ENCODE peak calls at places on chromosomes 3 and 15, in nine cellular contexts. One of them, this sample, is unnamed.

GRCh38 chr15:70045045-70045444 is 52.7 kb downstream of the TLE3 start:
- DNase-seq in endothelial cell: no peak
- DNase-seq in stimulated activated CD8-positive, alpha-beta memory T cell treated with anti-CD3 and anti-CD28 coated beads, Interleukin-7, amount 100 ng/mL, for 4 hours: no peak
- DNase-seq in BE2C: no peak
- DNase-seq in mesendoderm: no peak
- DNase-seq in Calu3: no peak
- DNase-seq in CD4-positive, alpha-beta T cell: no peak
- DNase-seq in GM23338: no peak
- DNase-seq in posterior cingulate gyrus: no peak
- DNase-seq in this sample: no peak

GRCh38 chr15:33126559-33127290 is 67.8 kb downstream of the FMN1 start:
- DNase-seq in endothelial cell: peak
- DNase-seq in stimulated activated CD8-positive, alpha-beta memory T cell treated with anti-CD3 and anti-CD28 coated beads, Interleukin-7, amount 100 ng/mL, for 4 hours: peak
- DNase-seq in BE2C: peak
- DNase-seq in mesendoderm: peak
- DNase-seq in Calu3: peak
- DNase-seq in CD4-positive, alpha-beta T cell: peak
- DNase-seq in GM23338: peak
- DNase-seq in posterior cingulate gyrus: no peak
- DNase-seq in this sample: no peak

GRCh38 chr15:39851505-39852082 is 68.5 kb downstream of the GPR176 start:
- DNase-seq in endothelial cell: no peak
- DNase-seq in stimulated activated CD8-positive, alpha-beta memory T cell treated with anti-CD3 and anti-CD28 coated beads, Interleukin-7, amount 100 ng/mL, for 4 hours: no peak
- DNase-seq in BE2C: no peak
- DNase-seq in mesendoderm: peak
- DNase-seq in Calu3: no peak
- DNase-seq in CD4-positive, alpha-beta T cell: no peak
- DNase-seq in GM23338: no peak
- DNase-seq in posterior cingulate gyrus: no peak
- DNase-seq in this sample: no peak

GRCh38 chr15:23467110-23467600 is 20.1 kb upstream of the GOLGA6L2 start:
- DNase-seq in endothelial cell: no peak
- DNase-seq in stimulated activated CD8-positive, alpha-beta memory T cell treated with anti-CD3 and anti-CD28 coated beads, Interleukin-7, amount 100 ng/mL, for 4 hours: no peak
- DNase-seq in BE2C: no peak
- DNase-seq in mesendoderm: peak
- DNase-seq in Calu3: no peak
- DNase-seq in CD4-positive, alpha-beta T cell: no peak
- DNase-seq in GM23338: peak
- DNase-seq in posterior cingulate gyrus: no peak
- DNase-seq in this sample: peak

GRCh38 chr3:194458122-194458521 is 28.7 kb downstream of the ATP13A3 start:
- DNase-seq in endothelial cell: no peak
- DNase-seq in stimulated activated CD8-positive, alpha-beta memory T cell treated with anti-CD3 and anti-CD28 coated beads, Interleukin-7, amount 100 ng/mL, for 4 hours: no peak
- DNase-seq in BE2C: no peak
- DNase-seq in mesendoderm: no peak
- DNase-seq in Calu3: no peak
- DNase-seq in CD4-positive, alpha-beta T cell: no peak
- DNase-seq in GM23338: no peak
- DNase-seq in posterior cingulate gyrus: no peak
- DNase-seq in this sample: no peak

GRCh38 chr3:171328419-171329082 is 131.7 kb downstream of the TNIK start:
- DNase-seq in endothelial cell: peak
- DNase-seq in stimulated activated CD8-positive, alpha-beta memory T cell treated with anti-CD3 and anti-CD28 coated beads, Interleukin-7, amount 100 ng/mL, for 4 hours: peak
- DNase-seq in BE2C: peak
- DNase-seq in mesendoderm: peak
- DNase-seq in Calu3: peak
- DNase-seq in CD4-positive, alpha-beta T cell: peak
- DNase-seq in GM23338: peak
- DNase-seq in posterior cingulate gyrus: no peak
- DNase-seq in this sample: peak

GRCh38 chr15:37102315-37103021 is 2.1 kb upstream of the MEIS2 start:
- DNase-seq in endothelial cell: peak
- DNase-seq in stimulated activated CD8-positive, alpha-beta memory T cell treated with anti-CD3 and anti-CD28 coated beads, Interleukin-7, amount 100 ng/mL, for 4 hours: no peak
- DNase-seq in BE2C: peak
- DNase-seq in mesendoderm: peak
- DNase-seq in Calu3: peak
- DNase-seq in CD4-positive, alpha-beta T cell: no peak
- DNase-seq in GM23338: peak
- DNase-seq in posterior cingulate gyrus: no peak
- DNase-seq in this sample: no peak

GRCh38 chr3:141648055-141648910 is 89.8 kb upstream of the RNF7 start:
- DNase-seq in endothelial cell: no peak
- DNase-seq in stimulated activated CD8-positive, alpha-beta memory T cell treated with anti-CD3 and anti-CD28 coated beads, Interleukin-7, amount 100 ng/mL, for 4 hours: no peak
- DNase-seq in BE2C: no peak
- DNase-seq in mesendoderm: no peak
- DNase-seq in Calu3: no peak
- DNase-seq in CD4-positive, alpha-beta T cell: no peak
- DNase-seq in GM23338: no peak
- DNase-seq in posterior cingulate gyrus: no peak
- DNase-seq in this sample: no peak

This sample was measured in D341Med.